ENCODE peak calls at places on chromosomes 2 and 18, in four cellular contexts. W is K562, L is HepG2, N is GM12878. A is an unnamed sample.

GRCh38 chr2:234363011-234363487 is 133.8 kb downstream of the ARL4C start:
- DNase-seq in W (no peak), L (peak), N (no peak), A (peak)

GRCh38 chr2:9764153-9764778 is 79.0 kb upstream of the TAF1B start:
- DNase-seq in W (no peak), L (no peak), N (no peak), A (no peak)

GRCh38 chr2:226429476-226429875 is 370.1 kb downstream of the IRS1 start:
- DNase-seq in W (no peak), L (no peak), N (no peak), A (no peak)

GRCh38 chr2:75865702-75866101 is 155.0 kb upstream of the GCFC2 start:
- DNase-seq in W (no peak), L (peak), N (no peak), A (no peak)

GRCh38 chr2:69716555-69717120 is 25.3 kb upstream of the ANXA4 start:
- DNase-seq in W (no peak), L (no peak), N (no peak), A (no peak)

GRCh38 chr2:7880126-7880525 is 801.7 kb upstream of the ID2 start:
- DNase-seq in W (no peak), L (no peak), N (no peak), A (no peak)

GRCh38 chr2:135926605-135927004 is 50.4 kb upstream of the MCM6 start:
- DNase-seq in W (no peak), L (no peak), N (no peak), A (no peak)

GRCh38 chr18:48975817-48976649 is 25.3 kb upstream of the SMAD7 start:
- DNase-seq in W (peak), L (no peak), N (no peak), A (peak)

GRCh38 chr2:54560146-54560881 is 104.2 kb downstream of the SPTBN1 start:
- DNase-seq in W (peak), L (no peak), N (no peak), A (no peak)

GRCh38 chr2:174005801-174006419 is 40.7 kb upstream of the SP3 start:
- DNase-seq in W (no peak), L (no peak), N (no peak), A (no peak)

GRCh38 chr2:42102606-42103450 is 55.0 kb downstream of the PKDCC start:
- DNase-seq in W (no peak), L (no peak), N (no peak), A (no peak)

GRCh38 chr2:234671231-234671630 is 174.3 kb upstream of the ARL4C start:
- DNase-seq in W (no peak), L (no peak), N (no peak), A (no peak)

GRCh38 chr2:18208956-18209355 is 330.5 kb downstream of the KCNS3 start:
- DNase-seq in W (no peak), L (no peak), N (no peak), A (no peak)

GRCh38 chr2:10688921-10689807 is 611 bp downstream of the NOL10 start:
- DNase-seq in W (peak), L (no peak), N (no peak), A (no peak)

GRCh38 chr2:10030311-10030736 is 13.0 kb upstream of the KLF11 start:
- DNase-seq in W (peak), L (peak), N (no peak), A (no peak)

GRCh38 chr2:142008135-142008744 is 122.6 kb downstream of the LRP1B start:
- DNase-seq in W (no peak), L (no peak), N (no peak), A (no peak)

GRCh38 chr18:9609190-9609589 is 5.2 kb downstream of the PPP4R1 start:
- DNase-seq in W (peak), L (no peak), N (no peak), A (no peak)

GRCh38 chr2:81528852-81529480 is 1224.4 kb upstream of the LRRTM1 start:
- DNase-seq in W (no peak), L (no peak), N (peak), A (no peak)

GRCh38 chr2:6771539-6772365 is 94.0 kb downstream of the CMPK2 start:
- DNase-seq in W (no peak), L (no peak), N (no peak), A (no peak)

GRCh38 chr2:108570416-108570815 is 36.1 kb downstream of the LIMS1 start:
- DNase-seq in W (peak), L (no peak), N (no peak), A (no peak)

GRCh38 chr2:2527162-2527561 is 196.1 kb upstream of the MYT1L start:
- DNase-seq in W (peak), L (no peak), N (no peak), A (no peak)

GRCh38 chr2:191243154-191243553 is 2.0 kb upstream of the MYO1B start:
- DNase-seq in W (no peak), L (no peak), N (no peak), A (no peak)

GRCh38 chr2:191246820-191247380 is 1.7 kb downstream of the MYO1B start:
- DNase-seq in W (no peak), L (no peak), N (no peak), A (no peak)

GRCh38 chr2:191244350-191244749 is 854 bp upstream of the MYO1B start:
- DNase-seq in W (no peak), L (no peak), N (no peak), A (no peak)

GRCh38 chr2:191245869-191246531 is 796 bp downstream of the MYO1B start:
- DNase-seq in W (no peak), L (peak), N (no peak), A (peak)

GRCh38 chr2:191245046-191245868 is at the start of gene MYO1B:
- DNase-seq in W (peak), L (peak), N (no peak), A (peak)
- TF ChIP-seq TARDBP in W (no peak), L (peak), N (no peak), A (no peak)

GRCh38 chr2:105369009-105369408 is 29.8 kb downstream of the FHL2 start:
- DNase-seq in W (no peak), L (no peak), N (no peak), A (no peak)
- TF ChIP-seq TARDBP in W (no peak), L (no peak), N (no peak), A (no peak)

GRCh38 chr2:232134939-232135338 is 173.4 kb downstream of the DIS3L2 start:
- DNase-seq in W (no peak), L (no peak), N (no peak), A (no peak)

GRCh38 chr2:232137346-232137745 is 175.8 kb downstream of the DIS3L2 start:
- DNase-seq in W (no peak), L (no peak), N (no peak), A (no peak)

GRCh38 chr2:232129483-232129882 is 168.0 kb downstream of the DIS3L2 start:
- DNase-seq in W (no peak), L (peak), N (no peak), A (no peak)

GRCh38 chr2:232132179-232132578 is 170.7 kb downstream of the DIS3L2 start:
- DNase-seq in W (no peak), L (no peak), N (no peak), A (no peak)

DNA sequence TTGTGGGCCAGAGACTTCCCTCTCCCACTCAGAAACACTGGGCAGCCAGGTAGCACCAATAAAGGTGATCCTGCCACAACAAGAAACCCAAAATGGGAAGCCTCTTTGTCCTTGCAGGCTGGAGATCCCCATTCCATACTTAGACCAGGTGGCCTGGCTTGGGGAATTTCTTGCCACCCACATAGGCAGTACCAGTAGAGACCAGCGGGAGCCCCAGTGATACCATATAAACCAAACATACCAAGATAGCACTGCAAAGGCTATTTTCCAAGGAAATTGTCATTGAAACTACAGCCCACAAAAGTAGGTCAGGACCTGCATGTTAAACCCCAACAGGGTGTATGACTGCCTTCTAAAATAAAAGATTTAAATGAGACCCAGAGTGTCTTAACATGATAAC is 171.6 kb downstream of the DIS3L2 start:
- DNase-seq in W (no peak), L (peak), N (no peak), A (no peak)
- TF ChIP-seq TARDBP in W (no peak), L (no peak), N (no peak), A (no peak)

GRCh38 chr2:157744571-157745076 is 116.0 kb upstream of the ACVR1C start:
- DNase-seq in W (no peak), L (no peak), N (no peak), A (no peak)
- TF ChIP-seq TARDBP in W (no peak), L (no peak), N (no peak), A (no peak)

GRCh38 chr2:102809291-102810189 is 47.7 kb downstream of the TMEM182 start:
- DNase-seq in W (no peak), L (peak), N (no peak), A (no peak)
- TF ChIP-seq TARDBP in W (no peak), L (no peak), N (no peak), A (no peak)

DNA sequence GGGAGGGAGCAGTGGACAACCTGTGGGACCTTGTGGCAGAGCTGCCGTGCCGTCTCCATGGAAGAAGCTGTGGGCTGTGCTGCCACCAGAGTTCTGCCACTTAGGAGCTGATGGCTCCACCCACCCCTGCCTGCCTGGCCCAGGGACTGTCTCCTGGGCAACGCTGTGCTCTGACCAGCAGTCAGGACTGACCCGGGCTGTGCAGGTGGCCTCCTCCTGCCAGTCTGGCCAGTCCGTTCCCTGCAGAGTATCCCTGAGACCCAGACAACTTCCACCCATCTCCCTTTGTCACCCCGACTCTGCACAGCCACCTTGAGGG is 12.8 kb downstream of the ASIC4 start:
- DNase-seq in W (no peak), L (no peak), N (no peak), A (no peak)
- TF ChIP-seq TARDBP in W (no peak), L (no peak), N (no peak), A (no peak)

GRCh38 chr2:200695178-200695930 is 109.5 kb downstream of the AOX1 start:
- DNase-seq in W (no peak), L (no peak), N (no peak), A (no peak)
- TF ChIP-seq TARDBP in W (no peak), L (no peak), N (no peak), A (no peak)

DNA sequence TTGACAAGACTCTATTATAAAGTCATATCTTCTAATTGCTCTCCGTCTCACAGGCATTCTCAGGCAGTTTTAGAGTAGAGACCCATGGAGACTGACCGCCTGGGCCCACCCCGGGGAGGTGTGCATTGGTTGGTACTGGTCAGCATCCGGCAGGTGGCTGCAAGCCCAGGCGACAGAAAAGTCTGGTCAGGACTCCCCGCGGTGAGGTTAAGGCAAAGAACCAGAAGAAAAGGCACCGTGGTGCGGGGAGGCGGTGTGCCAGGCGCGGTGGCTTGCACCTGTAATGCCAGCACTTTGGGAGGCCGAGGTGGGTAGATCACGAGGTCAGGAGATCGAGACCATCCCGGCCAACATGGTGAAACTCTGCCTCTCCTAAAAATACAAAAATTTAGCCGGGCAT is 32.5 kb downstream of the AMER3 start:
- DNase-seq in W (no peak), L (no peak), N (no peak), A (no peak)
- TF ChIP-seq TARDBP in W (no peak), L (no peak), N (no peak), A (no peak)

DNA sequence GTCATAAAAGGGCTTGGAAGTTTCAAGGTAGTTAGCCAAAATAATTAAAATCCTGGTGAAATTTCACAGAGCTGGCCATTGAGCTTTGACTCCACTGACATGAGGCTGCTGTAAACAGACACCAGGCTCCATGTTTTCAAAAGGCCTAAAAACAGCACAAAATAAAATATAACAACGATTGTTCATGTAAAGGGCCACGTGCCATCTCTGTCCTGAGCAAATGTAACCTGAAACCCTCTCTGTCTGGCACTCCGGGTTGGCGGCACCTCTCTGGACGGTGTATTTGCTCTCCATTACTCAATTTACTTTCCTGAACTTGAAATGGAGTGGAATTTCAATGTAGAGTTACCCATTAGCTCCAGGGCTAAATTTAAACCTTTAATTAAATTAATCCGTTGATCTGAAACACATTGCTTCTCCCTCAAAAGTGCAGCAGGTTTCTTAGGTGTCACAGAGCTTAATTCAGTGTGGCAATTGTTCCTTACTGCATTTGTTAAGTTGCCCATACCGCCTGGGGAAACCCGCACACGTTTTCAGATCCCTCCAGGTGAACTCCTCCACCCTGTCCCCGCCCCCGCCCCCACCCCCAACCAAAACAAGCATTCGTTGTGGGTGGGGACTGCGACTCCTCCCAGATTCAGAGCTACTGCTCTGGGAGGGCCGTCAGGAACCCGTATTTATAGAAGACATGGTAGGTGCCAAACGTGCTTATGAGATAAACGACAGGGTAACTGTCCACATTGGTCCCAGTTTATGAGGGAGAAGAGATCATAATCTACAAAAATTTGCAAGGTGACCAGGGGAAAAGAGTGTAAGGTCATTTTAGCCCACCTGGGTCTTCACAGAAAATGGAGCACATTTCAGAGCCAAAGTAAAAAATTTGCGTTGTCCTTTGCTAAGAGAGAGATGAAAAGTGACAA is 1.2 kb upstream of the CABLES1 start:
- DNase-seq in W (peak), L (peak), N (peak), A (peak)
- TF ChIP-seq TARDBP in W (no peak), L (no peak), N (no peak), A (no peak)

A was measured in HEK293T.